ENCODE peak calls at places on chromosomes 11 and 22, in four cellular contexts. One of them, this sample, is unnamed.

GRCh38 chr11:36155301-36155700 is 133.9 kb downstream of the COMMD9 start:
- DNase-seq in RWPE1: no peak
- DNase-seq in mesenteric fat pad: no peak
- DNase-seq in anterior cingulate cortex: no peak
- DNase-seq in this sample: no peak

GRCh38 chr11:33475999-33476398 is 218.8 kb downstream of the HIPK3 start:
- DNase-seq in RWPE1: no peak
- DNase-seq in mesenteric fat pad: no peak
- DNase-seq in anterior cingulate cortex: no peak
- DNase-seq in this sample: peak

GRCh38 chr11:90629251-90629806 is 406.5 kb upstream of the CHORDC1 start:
- DNase-seq in RWPE1: no peak
- DNase-seq in mesenteric fat pad: no peak
- DNase-seq in anterior cingulate cortex: no peak
- DNase-seq in this sample: no peak

GRCh38 chr11:101478587-101479375 is 105.0 kb downstream of the TRPC6 start:
- DNase-seq in RWPE1: no peak
- DNase-seq in mesenteric fat pad: no peak
- DNase-seq in anterior cingulate cortex: no peak
- DNase-seq in this sample: no peak

GRCh38 chr11:134283461-134284230 is 7.5 kb downstream of the GLB1L3 start:
- DNase-seq in RWPE1: no peak
- DNase-seq in mesenteric fat pad: no peak
- DNase-seq in anterior cingulate cortex: no peak
- DNase-seq in this sample: no peak

GRCh38 chr11:925158-925495 is 543 bp upstream of the AP2A2 start:
- DNase-seq in RWPE1: no peak
- DNase-seq in mesenteric fat pad: no peak
- DNase-seq in anterior cingulate cortex: no peak
- DNase-seq in this sample: no peak

GRCh38 chr11:87722756-87723599 is 452.3 kb downstream of the RAB38 start:
- DNase-seq in RWPE1: peak
- DNase-seq in mesenteric fat pad: no peak
- DNase-seq in anterior cingulate cortex: no peak
- DNase-seq in this sample: no peak

GRCh38 chr22:43726296-43726695 is 85.8 kb downstream of the EFCAB6 start:
- DNase-seq in RWPE1: no peak
- DNase-seq in mesenteric fat pad: no peak
- DNase-seq in anterior cingulate cortex: no peak
- DNase-seq in this sample: no peak

GRCh38 chr11:131710511-131710910 is 340.1 kb downstream of the NTM start:
- DNase-seq in RWPE1: no peak
- DNase-seq in mesenteric fat pad: no peak
- DNase-seq in anterior cingulate cortex: no peak
- DNase-seq in this sample: no peak

GRCh38 chr11:60129853-60130252 is 41.4 kb downstream of the MS4A2 start:
- DNase-seq in RWPE1: no peak
- DNase-seq in mesenteric fat pad: no peak
- DNase-seq in anterior cingulate cortex: no peak
- DNase-seq in this sample: no peak

GRCh38 chr11:126487711-126488110 is 132.2 kb downstream of the ST3GAL4 start:
- DNase-seq in RWPE1: no peak
- DNase-seq in mesenteric fat pad: peak
- DNase-seq in anterior cingulate cortex: no peak
- DNase-seq in this sample: no peak